ENCODE peak calls at places on chromosome 9, in six cellular contexts. V is GM23248, J is HCT116, T is neural progenitor cell, C is K562, E is PC-3. X is an unnamed sample. For H3K9me3, the result is how much of the 10 kb centered on the place peaks cover.

GRCh38 chr9:4550777-4551476 is 60.7 kb downstream of the SLC1A1 start:
- DNase-seq in J (no peak), C (no peak), E (no peak), T (no peak), V (no peak), X (no peak)

GRCh38 chr9:21326526-21327139 is 8.6 kb downstream of the KLHL9 start:
- DNase-seq in V (peak), E (peak), T (peak), J (no peak), C (no peak), X (no peak)

GRCh38 chr9:131545003-131545785 is at the start of gene PRRT1B:
- DNase-seq in V (peak), T (no peak), J (no peak), C (no peak), E (peak), X (peak)

GRCh38 chr9:37994639-37995347 is 74.2 kb downstream of the SHB start:
- DNase-seq in V (peak), J (no peak), C (no peak), T (no peak), E (no peak), X (peak)

GRCh38 chr9:118121361-118121760 is 417.2 kb downstream of the TLR4 start:
- DNase-seq in J (no peak), T (no peak), V (no peak), C (no peak), E (no peak), X (no peak)

GRCh38 chr9:114178076-114178475 is 22.7 kb downstream of the COL27A1 start:
- DNase-seq in T (no peak), E (no peak), V (no peak), J (no peak), C (no peak), X (peak)

GRCh38 chr9:114407889-114408288 is 20.1 kb upstream of the AKNA start:
- DNase-seq in E (no peak), V (no peak), J (no peak), C (no peak), T (no peak), X (no peak)

GRCh38 chr9:14692918-14693861 is at the start of gene ZDHHC21:
- DNase-seq in V (peak), E (peak), T (peak), C (peak), J (no peak), X (peak)

GRCh38 chr9:112268421-112268820 is 65.0 kb downstream of the PTBP3 start:
- DNase-seq in E (no peak), C (no peak), J (no peak), V (no peak), T (no peak), X (no peak)

GRCh38 chr9:112271466-112272098 is 61.8 kb downstream of the PTBP3 start:
- DNase-seq in J (no peak), T (no peak), C (no peak), V (no peak), E (peak), X (no peak)

GRCh38 chr9:112274600-112274999 is 58.8 kb downstream of the PTBP3 start:
- DNase-seq in C (no peak), E (no peak), V (no peak), T (peak), J (no peak), X (no peak)

GRCh38 chr9:112278152-112278551 is 55.3 kb downstream of the PTBP3 start:
- DNase-seq in C (no peak), E (no peak), J (no peak), T (peak), V (no peak), X (no peak)

GRCh38 chr9:112273826-112274225 is 59.6 kb downstream of the PTBP3 start:
- DNase-seq in E (no peak), J (no peak), V (no peak), T (no peak), C (no peak), X (no peak)
- H3K4me3 ChIP-seq in E (no peak), J (no peak), V (no peak), T (no peak), C (no peak), X (no peak)

GRCh38 chr9:133210202-133210532 is 1.1 kb upstream of the OBP2B start:
- DNase-seq in C (no peak), V (no peak), T (no peak), E (peak), J (peak), X (no peak)
- H3K9ac ChIP-seq in C (no peak), V (no peak), T (no peak), E (no peak), J (no peak), X (no peak)

GRCh38 chr9:97438666-97439065 is 26.8 kb downstream of the TDRD7 start:
- DNase-seq in V (peak), E (no peak), T (no peak), J (no peak), C (no peak), X (no peak)
- H3K9me3 ChIP-seq in V (under half), E (under half), T (under half), J (under half), C (under half), X (under half)

DNA sequence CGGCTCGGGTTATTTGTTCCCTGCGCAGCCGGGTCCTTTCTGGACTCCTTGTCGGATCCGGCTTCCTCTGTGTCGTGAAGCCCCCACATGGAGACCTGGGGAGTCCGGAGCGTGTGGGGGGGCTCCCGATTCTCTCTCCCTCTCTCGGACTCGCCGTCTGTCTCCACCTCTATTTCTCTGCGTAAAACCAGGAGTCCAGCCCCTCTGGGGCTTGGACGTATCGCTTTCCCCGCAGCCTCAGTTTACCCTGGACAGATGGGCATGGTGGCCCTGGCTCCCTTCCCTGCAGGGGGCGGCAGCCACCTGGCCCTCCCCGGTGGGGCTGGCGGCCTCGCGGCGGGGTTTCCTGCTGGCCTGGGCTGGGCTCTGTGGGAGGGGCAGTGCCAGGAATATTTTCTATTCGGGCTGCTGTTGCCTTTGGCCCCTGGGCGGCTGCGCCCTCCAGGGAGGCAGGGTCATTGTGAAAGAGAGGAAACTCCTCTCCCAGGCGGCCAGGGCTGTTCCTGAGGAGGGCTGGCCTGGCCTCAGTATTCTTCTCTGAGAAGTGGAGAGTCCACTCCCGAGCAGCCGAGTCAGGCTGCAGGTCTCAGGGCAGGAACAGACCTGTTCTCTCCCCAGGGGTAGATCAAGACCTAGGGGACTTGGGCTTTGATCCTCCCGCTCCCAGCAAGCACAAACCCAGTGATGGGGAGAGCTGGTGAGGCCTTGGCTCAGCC is 665 bp downstream of the ASS1 start:
- DNase-seq in E (peak), T (peak), J (no peak), V (peak), C (no peak), X (peak)
- H3K4me3 ChIP-seq in E (peak), T (peak), J (peak), V (peak), C (peak), X (peak)

DNA sequence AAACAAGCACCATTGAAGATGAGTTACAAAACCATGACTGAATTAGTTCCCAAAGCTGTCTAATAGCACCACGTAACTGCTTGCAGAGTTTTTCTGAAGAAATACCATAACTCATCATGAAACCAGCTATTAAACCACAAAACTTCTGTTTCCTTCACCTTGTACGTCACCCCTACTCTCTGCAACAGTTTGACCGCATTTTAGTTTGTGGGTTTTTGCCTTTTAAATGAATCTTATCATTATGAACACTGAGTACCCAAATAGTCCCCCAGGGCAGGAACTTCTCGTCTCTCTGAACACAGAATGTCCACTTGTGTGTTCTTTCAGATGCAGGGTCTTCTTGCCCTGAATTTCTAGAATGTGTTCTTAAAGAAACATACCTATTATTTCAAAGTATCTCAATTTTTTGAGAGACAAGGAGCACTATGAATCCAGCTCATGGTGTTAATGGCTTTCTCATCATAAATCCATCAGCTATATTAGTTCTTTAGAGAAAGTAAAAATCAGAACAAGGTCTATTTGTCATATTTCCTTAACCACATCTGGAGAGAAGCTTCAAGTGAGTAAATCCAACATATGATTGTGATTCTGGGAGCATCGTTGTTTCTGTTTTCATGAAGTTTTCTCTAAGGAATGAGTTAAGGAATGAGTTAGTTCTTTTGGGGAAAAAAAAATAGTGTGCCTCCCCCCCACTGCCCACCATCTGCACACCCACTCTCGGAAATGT is 210.5 kb downstream of the AUH start:
- DNase-seq in J (no peak), E (no peak), V (peak), T (no peak), C (no peak), X (no peak)
- H3K9ac ChIP-seq in J (no peak), E (no peak), V (peak), T (no peak), C (no peak), X (no peak)

X was measured in kidney.